ENCODE peak calls at places on chromosome 19, in nine cellular contexts. L, E, R, U, I, Y, S, O and P are unnamed samples. For H3K4me1 and H3K36me3, the result is how much of the 10 kb centered on the place peaks cover.

GRCh38 chr19:38551450-38551813 is 66.3 kb downstream of the MAP4K1 start:
- DNase-seq in R (no peak), O (peak), L (no peak), E (peak), U (no peak), I (peak), Y (no peak), S (no peak), P (no peak)

GRCh38 chr19:51116736-51117135 is 8.0 kb upstream of the SIGLEC9 start:
- DNase-seq in U (no peak), L (peak), S (no peak), Y (no peak), E (no peak), R (no peak), I (peak), O (peak), P (no peak)

GRCh38 chr19:40781140-40781539 is 3.1 kb downstream of the RAB4B start:
- DNase-seq in Y (no peak), S (no peak), U (no peak), I (no peak), R (no peak), O (no peak), L (no peak), E (no peak), P (no peak)

GRCh38 chr19:36113895-36114762 is 546 bp downstream of the POLR2I start:
- DNase-seq in U (peak), R (peak), Y (peak), L (no peak), I (no peak), O (peak), S (no peak), E (peak), P (no peak)

GRCh38 chr19:29645491-29645867 is 19.8 kb upstream of the PLEKHF1 start:
- DNase-seq in L (no peak), O (no peak), U (no peak), S (no peak), R (no peak), Y (peak), E (no peak), I (no peak), P (no peak)

GRCh38 chr19:41792513-41793413 is 3.6 kb upstream of the CEACAM3 start:
- DNase-seq in O (no peak), R (peak), Y (peak), I (peak), S (peak), L (peak), U (no peak), E (peak), P (no peak)

GRCh38 chr19:35117017-35117570 is 1.5 kb downstream of the FXYD3 start:
- DNase-seq in Y (no peak), E (no peak), O (no peak), I (peak), U (no peak), S (no peak), L (no peak), R (no peak), P (no peak)

GRCh38 chr19:30227661-30228112 is 144.5 kb upstream of the ZNF536 start:
- DNase-seq in R (peak), Y (peak), S (peak), E (peak), U (no peak), O (no peak), I (peak), L (no peak), P (no peak)

GRCh38 chr19:55809381-55810058 is 22.3 kb downstream of the NLRP11 start:
- DNase-seq in E (peak), U (peak), S (peak), Y (peak), I (peak), R (peak), O (peak), L (peak), P (no peak)

GRCh38 chr19:30799854-30800755 is 427.9 kb downstream of the ZNF536 start:
- DNase-seq in U (peak), I (no peak), E (peak), R (peak), O (no peak), L (no peak), S (peak), Y (peak), P (no peak)

GRCh38 chr19:13181747-13182388 is 31.7 kb downstream of the IER2 start:
- DNase-seq in S (peak), U (peak), R (no peak), Y (no peak), L (peak), I (peak), E (peak), O (no peak), P (peak)

GRCh38 chr19:12664406-12665280 is 1.9 kb downstream of the MAN2B1 start:
- DNase-seq in O (peak), S (no peak), E (peak), I (no peak), U (no peak), Y (peak), L (no peak), R (peak), P (no peak)

GRCh38 chr19:17580470-17581000 is 25.1 kb downstream of the COLGALT1 start:
- DNase-seq in O (no peak), Y (peak), L (no peak), S (no peak), E (no peak), U (no peak), R (no peak), I (no peak), P (no peak)

GRCh38 chr19:45769821-45770191 is 754 bp upstream of the SIX5 start:
- DNase-seq in E (peak), U (peak), S (peak), L (peak), Y (peak), I (peak), O (peak), R (peak), P (peak)

GRCh38 chr19:4582112-4582553 is 22.6 kb upstream of the SEMA6B start:
- DNase-seq in U (no peak), R (no peak), I (no peak), Y (peak), L (no peak), S (no peak), O (no peak), E (no peak), P (no peak)
- H3K4me1 ChIP-seq in U (under half), R (under half), I (under half), Y (under half), L (under half), S (under half), O (under half), E (under half), P (under half)

DNA sequence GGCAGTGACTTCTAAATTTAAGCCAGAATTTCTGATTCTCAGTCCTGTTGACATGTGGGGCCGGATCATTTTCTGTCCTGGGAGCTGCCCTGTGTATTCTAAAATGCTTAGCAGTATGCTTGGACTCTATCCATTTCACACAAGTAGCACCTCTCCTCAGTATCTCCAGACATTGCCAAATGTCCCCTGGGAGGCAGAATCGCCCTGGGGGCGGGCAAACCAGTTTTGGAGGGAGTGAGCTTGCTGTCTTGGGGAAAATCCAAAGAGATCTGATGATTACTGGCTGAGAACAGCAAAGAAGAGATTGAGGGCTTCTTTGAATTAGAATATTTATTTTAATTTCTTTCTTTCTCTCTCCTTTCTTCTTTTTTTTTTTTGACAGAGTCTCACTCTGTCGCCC is 16.4 kb downstream of the VAV1 start:
- DNase-seq in S (no peak), E (no peak), O (no peak), L (no peak), I (no peak), U (no peak), Y (no peak), R (no peak), P (no peak)
- H3K36me3 ChIP-seq in S (under half), E (under half), O (under half), L (under half), I (under half), U (under half), Y (under half), R (under half), P (under half)

DNA sequence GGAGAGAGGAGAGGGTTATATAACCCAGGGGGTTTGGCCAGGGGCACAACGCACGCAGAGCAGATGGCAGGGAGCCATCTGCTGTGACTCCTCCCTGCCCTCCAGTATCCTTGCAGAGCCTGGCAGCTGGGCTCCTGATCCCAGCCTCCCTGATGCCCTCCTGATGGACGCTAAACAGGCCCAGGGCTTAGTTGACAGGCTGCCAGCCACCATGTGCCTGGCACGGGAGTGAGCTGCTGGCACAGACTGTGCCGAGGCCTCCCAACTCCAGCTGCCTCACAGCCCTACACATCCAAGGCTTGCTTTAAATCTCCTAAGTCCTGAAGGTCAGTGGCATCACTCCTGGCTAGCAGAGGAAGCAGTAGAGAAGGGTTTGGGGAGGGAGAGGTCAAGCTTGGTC is 16.7 kb downstream of the SYDE1 start:
- DNase-seq in L (no peak), I (no peak), S (peak), E (peak), O (no peak), U (no peak), Y (no peak), R (no peak), P (no peak)
- H3K4me3 ChIP-seq in L (no peak), I (no peak), S (peak), E (peak), O (no peak), U (no peak), Y (peak), R (peak), P (no peak)

GRCh38 chr19:3096267-3096901 is 2.2 kb downstream of the GNA11 start:
- DNase-seq in S (no peak), Y (no peak), O (peak), E (no peak), U (no peak), L (no peak), I (no peak), R (no peak), P (no peak)

GRCh38 chr19:3094638-3095374 is 644 bp downstream of the GNA11 start:
- DNase-seq in E (peak), I (no peak), O (peak), L (peak), U (no peak), S (no peak), Y (no peak), R (peak), P (no peak)

GRCh38 chr19:3096902-3097326 is 2.8 kb downstream of the GNA11 start:
- DNase-seq in R (no peak), L (no peak), I (no peak), E (no peak), O (peak), S (no peak), Y (no peak), U (no peak), P (no peak)

GRCh38 chr19:3097442-3097871 is 3.3 kb downstream of the GNA11 start:
- DNase-seq in O (peak), L (no peak), I (no peak), Y (no peak), R (no peak), U (no peak), E (peak), S (peak), P (no peak)

GRCh38 chr19:3095375-3096191 is 1.4 kb downstream of the GNA11 start:
- DNase-seq in Y (peak), S (no peak), E (peak), R (peak), O (peak), U (no peak), I (no peak), L (peak), P (no peak)
- H3K4me1 ChIP-seq in Y (under half), S (half or more), E (under half), R (under half), O (under half), U (under half), I (under half), L (under half), P (under half)

GRCh38 chr19:32392142-32392541 is 13.4 kb upstream of the DPY19L3 start:
- DNase-seq in L (no peak), O (no peak), E (no peak), I (no peak), R (no peak), Y (no peak), S (no peak), U (no peak), P (no peak)

GRCh38 chr19:32387701-32388392 is 17.7 kb upstream of the DPY19L3 start:
- DNase-seq in Y (no peak), O (peak), S (no peak), L (no peak), E (peak), R (no peak), U (no peak), I (peak), P (peak)

GRCh38 chr19:32392946-32393345 is 12.6 kb upstream of the DPY19L3 start:
- DNase-seq in Y (peak), E (no peak), I (no peak), S (no peak), U (no peak), O (no peak), L (no peak), R (peak), P (no peak)

GRCh38 chr19:32388393-32388724 is 17.2 kb upstream of the DPY19L3 start:
- DNase-seq in U (no peak), I (no peak), O (no peak), R (no peak), E (no peak), S (no peak), L (no peak), Y (no peak), P (no peak)
- H3K36me3 ChIP-seq in U (under half), I (under half), O (under half), R (under half), E (under half), S (under half), L (under half), Y (under half), P (under half)

DNA sequence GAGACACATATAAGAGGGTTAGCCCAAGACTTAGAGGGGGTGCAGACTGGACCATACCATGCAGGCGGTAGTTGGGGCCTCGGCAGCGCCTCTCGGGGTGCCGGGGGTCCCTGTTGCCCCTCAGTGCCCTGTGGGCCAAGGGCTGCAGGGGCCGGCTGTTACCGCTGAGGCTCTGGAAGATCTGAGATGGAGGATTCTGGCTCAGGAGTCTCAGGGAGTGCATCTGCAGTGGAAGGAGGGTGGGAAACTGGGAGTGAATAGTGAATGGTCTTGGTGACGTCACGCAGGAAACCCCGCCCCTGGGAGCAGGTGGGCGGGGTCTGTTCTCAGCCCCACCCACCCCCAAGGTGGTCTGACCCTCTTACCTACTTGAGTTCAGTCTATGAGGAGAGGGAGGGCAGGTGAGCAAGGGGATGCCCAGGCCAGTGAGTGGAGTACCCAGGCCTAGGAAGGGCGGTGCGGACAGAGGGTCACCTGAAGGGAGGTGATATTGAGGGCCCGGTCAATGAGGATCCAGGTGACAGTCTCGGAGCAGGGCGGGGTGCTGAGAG is 1.7 kb upstream of the DBP start:
- DNase-seq in I (no peak), O (peak), E (peak), L (no peak), Y (peak), R (no peak), U (peak), S (no peak), P (peak)
- H3K4me3 ChIP-seq in I (no peak), O (no peak), E (no peak), L (peak), Y (peak), R (no peak), U (no peak), S (peak), P (no peak)

GRCh38 chr19:1275260-1275975 is at the start of gene FAM174C:
- DNase-seq in O (peak), L (peak), S (peak), R (peak), E (peak), I (peak), U (peak), Y (peak), P (peak)

GRCh38 chr19:1275976-1276619 is 768 bp downstream of the FAM174C start:
- DNase-seq in U (no peak), O (no peak), I (no peak), R (no peak), Y (no peak), E (no peak), S (no peak), L (no peak), P (no peak)

GRCh38 chr19:1276620-1277007 is 1.3 kb downstream of the FAM174C start:
- DNase-seq in Y (no peak), S (no peak), O (peak), E (no peak), I (no peak), L (no peak), U (peak), R (no peak), P (no peak)

GRCh38 chr19:1278074-1278473 is 2.7 kb downstream of the FAM174C start:
- DNase-seq in I (no peak), U (peak), E (no peak), L (no peak), O (no peak), Y (no peak), R (no peak), S (no peak), P (no peak)

DNA sequence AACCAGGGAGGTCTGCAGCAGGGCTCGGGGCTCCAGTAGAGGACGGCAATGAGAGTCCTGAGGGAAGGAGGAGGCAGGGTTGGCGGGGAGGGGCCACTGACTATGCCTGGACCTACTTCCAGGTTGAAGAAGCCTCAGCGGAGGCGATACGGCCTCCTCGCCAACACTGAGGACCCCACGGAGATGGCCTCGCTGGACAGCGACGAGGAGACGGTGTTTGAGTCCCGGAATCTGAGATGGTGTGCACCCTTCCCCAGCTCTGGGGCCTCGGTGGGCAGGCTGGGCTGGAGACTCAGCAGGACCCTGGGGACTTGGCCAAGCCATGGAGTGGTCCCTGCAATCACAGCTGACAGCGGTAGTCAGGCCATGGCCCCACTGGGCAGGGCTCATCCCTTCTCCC is 1.7 kb downstream of the FAM174C start:
- DNase-seq in U (peak), S (peak), O (no peak), I (no peak), Y (no peak), L (no peak), E (no peak), R (no peak), P (no peak)
- H3K4me1 ChIP-seq in U (under half), S (under half), O (under half), I (under half), Y (under half), L (under half), E (under half), R (under half), P (under half)

GRCh38 chr19:19527674-19528625 is 761 bp upstream of the YJEFN3 start:
- DNase-seq in S (no peak), I (no peak), O (no peak), L (no peak), Y (peak), R (no peak), U (no peak), E (no peak), P (no peak)

GRCh38 chr19:19527371-19527656 is 1.4 kb upstream of the YJEFN3 start:
- DNase-seq in L (no peak), R (no peak), U (no peak), Y (no peak), S (no peak), E (no peak), O (no peak), I (no peak), P (no peak)

GRCh38 chr19:19529783-19530422 is 1.2 kb downstream of the YJEFN3 start:
- DNase-seq in I (no peak), R (no peak), L (no peak), U (no peak), O (no peak), E (no peak), Y (peak), S (no peak), P (no peak)

GRCh38 chr19:19530423-19530804 is 1.7 kb downstream of the YJEFN3 start:
- DNase-seq in S (no peak), R (no peak), O (no peak), U (no peak), L (no peak), Y (peak), E (peak), I (no peak), P (no peak)

GRCh38 chr19:19528721-19529490 is at the start of gene YJEFN3:
- DNase-seq in R (peak), U (no peak), O (no peak), Y (peak), E (peak), L (no peak), I (no peak), S (peak), P (no peak)
- H3K36me3 ChIP-seq in R (under half), U (under half), O (under half), Y (under half), E (under half), L (under half), I (under half), S (under half), P (under half)

GRCh38 chr19:47470447-47471195 is 1.1 kb downstream of the SLC8A2 start:
- DNase-seq in U (no peak), S (no peak), I (no peak), Y (no peak), E (no peak), R (no peak), L (no peak), O (no peak), P (no peak)

GRCh38 chr19:47469719-47470118 is 2.0 kb downstream of the SLC8A2 start:
- DNase-seq in L (no peak), E (no peak), I (no peak), S (no peak), U (no peak), O (no peak), Y (no peak), R (no peak), P (no peak)

GRCh38 chr19:47473336-47473735 is 1.6 kb upstream of the SLC8A2 start:
- DNase-seq in U (no peak), E (no peak), I (no peak), O (no peak), R (no peak), Y (no peak), L (no peak), S (no peak), P (no peak)

GRCh38 chr19:47471381-47471732 is 336 bp downstream of the SLC8A2 start:
- DNase-seq in I (no peak), U (no peak), L (no peak), Y (no peak), O (no peak), E (no peak), R (no peak), S (no peak), P (no peak)

DNA sequence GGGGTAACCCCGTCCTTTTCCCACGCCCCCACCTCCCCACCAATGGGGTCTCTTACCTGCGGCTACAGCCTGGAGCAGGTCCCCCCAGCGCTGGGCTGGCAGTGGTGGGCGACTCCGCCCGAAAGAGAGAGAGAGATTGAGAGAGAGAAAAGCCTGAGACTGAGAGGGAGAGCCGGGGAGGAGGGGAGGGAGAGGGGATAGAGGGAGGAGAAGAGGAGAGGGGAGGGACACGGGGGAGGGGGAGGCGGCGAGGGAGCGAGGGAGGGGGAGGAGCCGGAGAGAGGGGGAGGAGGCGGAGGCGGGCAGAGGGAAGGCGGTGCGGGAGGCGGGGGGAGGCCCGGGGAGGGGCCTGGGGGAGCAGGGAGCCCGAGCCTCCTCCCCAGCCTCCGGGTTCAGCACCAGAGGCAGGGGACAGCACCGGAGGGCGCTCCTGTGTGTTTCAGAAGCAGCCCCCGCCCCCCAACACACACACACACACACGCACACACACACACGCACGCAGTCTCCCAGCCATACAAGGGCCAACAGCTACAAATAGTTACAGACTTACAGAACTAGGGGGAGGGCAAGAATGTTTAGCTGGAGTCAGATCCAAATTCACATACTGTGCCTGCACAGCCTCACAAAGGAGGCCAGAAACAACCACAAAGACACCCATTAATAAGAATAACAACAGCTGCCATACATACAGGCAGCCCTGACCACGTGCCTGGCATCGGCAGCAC is at the start of gene SLC8A2:
- DNase-seq in O (no peak), R (peak), U (peak), I (peak), E (peak), Y (peak), S (peak), L (peak), P (peak)
- H3K4me3 ChIP-seq in O (no peak), R (peak), U (peak), I (no peak), E (no peak), Y (peak), S (no peak), L (no peak), P (peak)